ENCODE peak calls at places on chromosomes 12 and 14, in seven cellular contexts. M is prostate gland, W is IMR-90, F is esophagus squamous epithelium, H is A549, L is heart left ventricle, A is adrenal gland. B is an unnamed sample.

GRCh38 chr12:13049816-13050215 is 5.6 kb downstream of the FAM234B start:
- DNase-seq in M (no peak), W (peak), F (no peak), H (no peak), L (no peak), A (no peak), B (no peak)

GRCh38 chr12:107243316-107243715 is 150.0 kb upstream of the CRY1 start:
- DNase-seq in M (no peak), W (no peak), F (no peak), H (no peak), L (no peak), A (no peak), B (no peak)

GRCh38 chr14:105738638-105739037 is 212.3 kb downstream of the TMEM121 start:
- DNase-seq in M (no peak), W (no peak), F (no peak), H (no peak), L (no peak), A (no peak), B (no peak)

GRCh38 chr12:42299392-42300308 is 26.2 kb downstream of the ZCRB1 start:
- DNase-seq in M (no peak), W (peak), F (no peak), H (no peak), L (no peak), A (no peak), B (no peak)

GRCh38 chr12:46005823-46006222 is 15.4 kb upstream of the SCAF11 start:
- DNase-seq in M (no peak), W (no peak), F (no peak), H (no peak), L (no peak), A (no peak), B (no peak)

GRCh38 chr14:100117026-100117425 is 42.4 kb downstream of the DEGS2 start:
- DNase-seq in M (no peak), W (no peak), F (no peak), H (no peak), L (no peak), A (no peak), B (no peak)

GRCh38 chr14:98953544-98954346 is 318.3 kb downstream of the BCL11B start:
- DNase-seq in M (no peak), W (no peak), F (no peak), H (peak), L (peak), A (peak), B (peak)

GRCh38 chr12:25241171-25242020 is 9.3 kb downstream of the KRAS start:
- DNase-seq in M (no peak), W (peak), F (no peak), H (no peak), L (no peak), A (no peak), B (no peak)

GRCh38 chr12:22101749-22102243 is 55.8 kb downstream of the CMAS start:
- DNase-seq in M (no peak), W (peak), F (no peak), H (no peak), L (peak), A (no peak), B (no peak)

GRCh38 chr12:127642208-127642607 is 624.8 kb upstream of the TMEM132C start:
- DNase-seq in M (no peak), W (no peak), F (no peak), H (no peak), L (no peak), A (no peak), B (no peak)

GRCh38 chr12:11825278-11825677 is 175.8 kb downstream of the ETV6 start:
- DNase-seq in M (no peak), W (no peak), F (no peak), H (no peak), L (no peak), A (no peak), B (no peak)

GRCh38 chr12:11827096-11827841 is 177.8 kb downstream of the ETV6 start:
- DNase-seq in M (no peak), W (no peak), F (no peak), H (no peak), L (peak), A (peak), B (no peak)

GRCh38 chr12:11824736-11825135 is 175.3 kb downstream of the ETV6 start:
- DNase-seq in M (no peak), W (no peak), F (no peak), H (no peak), L (no peak), A (no peak), B (no peak)

GRCh38 chr12:11824069-11824468 is 174.6 kb downstream of the ETV6 start:
- DNase-seq in M (no peak), W (no peak), F (no peak), H (no peak), L (no peak), A (no peak), B (no peak)

DNA sequence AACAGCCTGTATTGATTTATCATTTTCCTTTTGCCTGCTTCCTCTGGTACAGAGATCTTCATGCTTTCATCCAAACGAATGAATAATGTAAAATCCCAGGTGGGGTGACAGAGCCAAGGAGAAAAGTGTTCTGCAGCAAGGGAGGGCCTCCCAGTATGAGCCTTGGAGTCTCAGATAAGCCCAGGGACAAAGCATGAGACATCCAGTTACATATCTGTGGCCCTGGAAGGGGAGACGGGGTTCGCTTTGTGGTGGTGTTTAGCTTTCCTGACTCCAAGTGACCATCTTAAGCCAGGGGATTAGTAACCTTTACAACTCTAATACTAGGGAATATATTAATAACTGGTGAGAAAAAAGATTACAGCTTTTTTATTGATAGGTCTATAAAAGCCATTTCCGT is 177.1 kb downstream of the ETV6 start:
- DNase-seq in M (no peak), W (no peak), F (no peak), H (no peak), L (no peak), A (no peak), B (no peak)
- H3K4me3 ChIP-seq in M (no peak), W (no peak), F (no peak), H (no peak), L (no peak), A (no peak), B (no peak)

GRCh38 chr14:22487941-22488340 is 101.1 kb downstream of the DAD1 start:
- DNase-seq in M (no peak), W (no peak), F (no peak), H (no peak), L (no peak), A (no peak), B (no peak)
- H3K4me3 ChIP-seq in M (no peak), W (no peak), F (no peak), H (no peak), L (no peak), A (no peak), B (no peak)

GRCh38 chr12:50110762-50111416 is 1.1 kb upstream of the COX14 start:
- DNase-seq in M (peak), W (peak), F (no peak), H (no peak), L (peak), A (peak), B (peak)
- H3K4me3 ChIP-seq in M (no peak), W (no peak), F (peak), H (peak), L (peak), A (peak), B (peak)

GRCh38 chr14:35987731-35988130 is 161.6 kb downstream of the BRMS1L start:
- DNase-seq in M (no peak), W (no peak), F (no peak), H (no peak), L (no peak), A (no peak), B (no peak)
- H3K4me3 ChIP-seq in M (no peak), W (no peak), F (no peak), H (no peak), L (no peak), A (no peak), B (no peak)

GRCh38 chr12:93178154-93178878 is 199.4 kb upstream of the NUDT4 start:
- DNase-seq in M (no peak), W (no peak), F (no peak), H (no peak), L (no peak), A (no peak), B (no peak)

GRCh38 chr12:93177208-93178153 is 200.2 kb upstream of the NUDT4 start:
- DNase-seq in M (no peak), W (no peak), F (no peak), H (no peak), L (no peak), A (no peak), B (no peak)

GRCh38 chr12:93180566-93180965 is 197.2 kb upstream of the NUDT4 start:
- DNase-seq in M (no peak), W (no peak), F (no peak), H (no peak), L (no peak), A (no peak), B (no peak)

GRCh38 chr12:93181396-93181965 is 196.2 kb upstream of the NUDT4 start:
- DNase-seq in M (no peak), W (no peak), F (no peak), H (no peak), L (no peak), A (no peak), B (no peak)

GRCh38 chr12:93179792-93180191 is 197.9 kb upstream of the NUDT4 start:
- DNase-seq in M (no peak), W (no peak), F (no peak), H (no peak), L (peak), A (no peak), B (no peak)
- H3K4me3 ChIP-seq in M (no peak), W (no peak), F (no peak), H (no peak), L (no peak), A (no peak), B (no peak)

DNA sequence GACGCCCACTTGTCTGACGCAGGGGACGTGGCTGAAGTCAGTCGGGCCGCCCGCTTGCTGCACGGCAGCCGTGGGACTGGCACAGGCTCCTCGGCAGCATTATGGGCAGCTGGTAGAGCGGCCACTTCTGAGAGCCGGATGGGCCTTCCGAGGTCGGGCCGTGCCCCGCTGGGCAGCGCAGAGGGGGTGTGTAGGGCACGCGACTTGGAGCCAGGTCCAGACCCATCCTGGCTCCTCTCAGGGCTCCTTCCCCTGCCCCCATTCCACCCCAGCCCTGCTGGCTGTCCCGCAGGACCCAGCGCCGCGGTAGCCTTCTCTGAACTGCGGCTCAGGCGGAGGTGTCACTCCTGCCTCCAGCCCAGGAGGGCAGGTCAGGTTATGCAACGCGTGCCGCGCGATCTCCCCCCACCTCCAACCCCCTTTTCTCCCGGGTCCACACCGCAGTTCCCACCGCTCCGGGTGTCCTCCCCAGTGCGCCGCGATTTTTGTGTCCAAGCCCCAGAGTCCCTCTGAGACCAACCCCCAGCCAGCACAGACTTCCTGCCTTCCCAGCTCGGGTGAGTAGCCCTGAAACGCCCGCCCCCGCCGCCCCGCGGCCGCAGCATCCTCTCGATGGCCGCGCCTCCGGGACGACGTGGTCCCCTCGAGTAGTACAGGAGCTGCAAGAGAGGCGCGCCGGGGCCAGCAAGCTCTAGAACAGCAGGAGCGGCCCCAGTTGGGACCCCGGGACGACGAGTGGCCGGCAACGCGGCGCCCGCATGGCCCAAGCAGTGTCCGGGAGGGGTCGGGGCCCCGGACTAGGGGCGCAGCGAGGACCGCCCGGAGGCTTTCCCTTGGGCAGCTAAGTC is 41.1 kb upstream of the CAPRIN2 start:
- DNase-seq in M (no peak), W (peak), F (no peak), H (peak), L (peak), A (peak), B (peak)
- H3K4me3 ChIP-seq in M (peak), W (peak), F (peak), H (peak), L (peak), A (peak), B (peak)

GRCh38 chr12:43836455-43836989 is 641 bp downstream of the TMEM117 start:
- DNase-seq in M (no peak), W (peak), F (no peak), H (peak), L (no peak), A (no peak), B (no peak)

GRCh38 chr12:43835656-43836454 is at the start of gene TMEM117:
- DNase-seq in M (peak), W (peak), F (peak), H (peak), L (peak), A (peak), B (peak)

GRCh38 chr12:43832506-43833168 is 3.2 kb upstream of the TMEM117 start:
- DNase-seq in M (no peak), W (no peak), F (no peak), H (no peak), L (no peak), A (no peak), B (no peak)

GRCh38 chr12:43840338-43840737 is 4.5 kb downstream of the TMEM117 start:
- DNase-seq in M (no peak), W (no peak), F (no peak), H (no peak), L (no peak), A (no peak), B (no peak)

GRCh38 chr12:43835264-43835655 is 621 bp upstream of the TMEM117 start:
- DNase-seq in M (no peak), W (peak), F (no peak), H (no peak), L (no peak), A (no peak), B (no peak)
- H3K4me3 ChIP-seq in M (peak), W (peak), F (peak), H (peak), L (peak), A (peak), B (peak)